ENCODE peak calls at places on chromosomes 7 and 10, in seven cellular contexts. Y, S, W, M, T, A and O are unnamed samples.

GRCh38 chr7:25894902-25895791 is 256.9 kb upstream of the NFE2L3 start:
- DNase-seq in M (no peak), A (peak), W (peak), T (peak), S (peak), Y (peak), O (peak)

GRCh38 chr7:114806590-114807167 is 115.2 kb upstream of the MDFIC start:
- DNase-seq in M (no peak), S (no peak), Y (no peak), W (no peak), T (no peak), A (no peak), O (no peak)

GRCh38 chr7:80428161-80429054 is 83.5 kb downstream of the GNAT3 start:
- DNase-seq in Y (no peak), W (peak), T (no peak), M (peak), S (no peak), A (peak), O (no peak)

GRCh38 chr7:90720970-90721768 is 125.0 kb downstream of the CDK14 start:
- DNase-seq in M (no peak), W (no peak), T (peak), Y (no peak), A (no peak), S (no peak), O (no peak)

GRCh38 chr7:44398506-44398905 is 73.1 kb upstream of the CAMK2B start:
- DNase-seq in A (no peak), S (no peak), T (no peak), W (peak), Y (no peak), M (no peak), O (no peak)

GRCh38 chr7:151063212-151063561 is 3.8 kb downstream of the SLC4A2 start:
- DNase-seq in Y (no peak), M (no peak), S (no peak), A (no peak), T (no peak), W (no peak), O (no peak)

GRCh38 chr7:32415519-32415918 is 74.7 kb downstream of the LSM5 start:
- DNase-seq in T (no peak), M (no peak), S (no peak), W (no peak), Y (no peak), A (peak), O (no peak)

GRCh38 chr7:137983308-137984008 is 18.4 kb downstream of the CREB3L2 start:
- DNase-seq in T (no peak), M (no peak), W (peak), Y (no peak), S (no peak), A (no peak), O (no peak)

GRCh38 chr10:47104101-47104707 is 193.0 kb downstream of the PTPN20 start:
- DNase-seq in T (no peak), W (no peak), S (no peak), A (no peak), Y (no peak), M (no peak), O (no peak)

GRCh38 chr7:140028311-140028710 is 34.4 kb downstream of the PARP12 start:
- DNase-seq in S (no peak), Y (no peak), W (no peak), M (no peak), T (no peak), A (no peak), O (no peak)

GRCh38 chr10:11154333-11154732 is 136.7 kb downstream of the CELF2 start:
- DNase-seq in A (no peak), M (no peak), Y (no peak), S (no peak), W (no peak), T (no peak), O (no peak)

GRCh38 chr7:70770154-70770553 is 361.8 kb upstream of the GALNT17 start:
- DNase-seq in Y (no peak), T (no peak), M (no peak), W (no peak), S (no peak), A (no peak), O (no peak)

GRCh38 chr10:29957887-29958330 is 101.5 kb downstream of the JCAD start:
- DNase-seq in S (no peak), M (no peak), Y (no peak), T (no peak), A (no peak), W (peak), O (peak)

GRCh38 chr10:62492012-62492869 is 118.1 kb downstream of the ZNF365 start:
- DNase-seq in W (no peak), M (peak), T (no peak), A (peak), S (no peak), Y (no peak), O (no peak)

GRCh38 chr7:101363734-101364374 is 1.2 kb downstream of the COL26A1 start:
- DNase-seq in W (peak), T (no peak), Y (peak), M (peak), S (peak), A (peak), O (peak)

GRCh38 chr7:151139071-151139521 is 28.4 kb downstream of the GBX1 start:
- DNase-seq in A (no peak), Y (no peak), T (no peak), S (no peak), W (no peak), M (no peak), O (no peak)

GRCh38 chr10:21078410-21079329 is 181.6 kb upstream of the NEBL start:
- DNase-seq in T (peak), M (peak), Y (no peak), S (peak), W (peak), A (peak), O (peak)

GRCh38 chr10:28798428-28798955 is 121.2 kb downstream of the BAMBI start:
- DNase-seq in T (no peak), W (no peak), Y (no peak), M (no peak), S (no peak), A (no peak), O (no peak)

GRCh38 chr10:28798964-28799363 is 121.6 kb downstream of the BAMBI start:
- DNase-seq in W (no peak), T (no peak), S (no peak), A (no peak), M (no peak), Y (no peak), O (no peak)

GRCh38 chr10:28801869-28802268 is 124.5 kb downstream of the BAMBI start:
- DNase-seq in Y (no peak), W (no peak), S (no peak), T (no peak), A (no peak), M (no peak), O (no peak)

GRCh38 chr10:28800144-28800543 is 122.8 kb downstream of the BAMBI start:
- DNase-seq in W (no peak), T (peak), M (no peak), Y (no peak), S (no peak), A (no peak), O (no peak)

GRCh38 chr10:28801247-28801646 is 123.9 kb downstream of the BAMBI start:
- DNase-seq in M (no peak), W (no peak), S (no peak), A (no peak), T (no peak), Y (no peak), O (no peak)
- TF ChIP-seq CTCF in M (no peak), W (no peak), S (no peak), A (no peak), T (no peak), Y (no peak), O (no peak)

GRCh38 chr7:131688738-131689661 is 132.6 kb upstream of the PODXL start:
- DNase-seq in M (peak), A (peak), S (peak), T (peak), Y (peak), W (peak), O (peak)
- TF ChIP-seq CTCF in M (peak), A (peak), S (peak), T (peak), Y (peak), W (peak), O (peak)

DNA sequence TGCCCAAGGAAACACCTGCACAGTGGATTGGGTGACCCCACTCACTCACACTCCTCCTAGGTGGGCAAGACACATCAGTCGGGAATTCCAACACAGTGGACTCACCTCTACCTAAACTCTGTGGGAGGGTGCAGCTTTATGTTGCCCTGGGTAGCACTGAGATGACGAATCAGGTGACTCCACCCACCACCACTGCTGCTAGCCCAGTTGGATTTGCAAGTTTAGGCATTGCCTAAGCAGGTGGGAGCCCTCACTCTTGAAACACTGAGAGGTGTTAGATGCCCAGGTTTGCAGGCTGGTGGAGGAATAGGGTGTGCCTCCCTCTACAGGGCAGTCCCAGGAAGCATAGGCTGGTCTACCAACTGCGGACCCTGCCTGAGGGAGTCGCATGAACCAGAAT is 708.9 kb downstream of the POM121L12 start:
- DNase-seq in A (no peak), W (no peak), M (peak), Y (no peak), T (no peak), S (no peak), O (no peak)
- TF ChIP-seq CTCF in A (no peak), W (no peak), M (no peak), Y (no peak), T (no peak), S (no peak), O (no peak)

GRCh38 chr7:66114743-66115727 is at the start of gene CRCP:
- DNase-seq in M (peak), W (peak), A (peak), Y (peak), T (no peak), S (peak), O (peak)
- TF ChIP-seq CTCF in M (peak), W (no peak), A (no peak), Y (peak), T (peak), S (no peak), O (no peak)

GRCh38 chr7:134442441-134443220 is 16.3 kb downstream of the AKR1B1 start:
- DNase-seq in Y (no peak), W (no peak), M (no peak), A (no peak), S (no peak), T (no peak), O (no peak)

GRCh38 chr7:134443396-134444070 is 15.4 kb downstream of the AKR1B1 start:
- DNase-seq in Y (no peak), A (no peak), T (no peak), S (no peak), W (no peak), M (peak), O (no peak)

GRCh38 chr7:134440476-134440875 is 18.4 kb downstream of the AKR1B1 start:
- DNase-seq in S (no peak), A (no peak), T (no peak), M (no peak), W (no peak), Y (no peak), O (no peak)

GRCh38 chr7:134440067-134440466 is 18.8 kb downstream of the AKR1B1 start:
- DNase-seq in M (no peak), W (no peak), S (no peak), T (no peak), A (no peak), Y (no peak), O (no peak)

DNA sequence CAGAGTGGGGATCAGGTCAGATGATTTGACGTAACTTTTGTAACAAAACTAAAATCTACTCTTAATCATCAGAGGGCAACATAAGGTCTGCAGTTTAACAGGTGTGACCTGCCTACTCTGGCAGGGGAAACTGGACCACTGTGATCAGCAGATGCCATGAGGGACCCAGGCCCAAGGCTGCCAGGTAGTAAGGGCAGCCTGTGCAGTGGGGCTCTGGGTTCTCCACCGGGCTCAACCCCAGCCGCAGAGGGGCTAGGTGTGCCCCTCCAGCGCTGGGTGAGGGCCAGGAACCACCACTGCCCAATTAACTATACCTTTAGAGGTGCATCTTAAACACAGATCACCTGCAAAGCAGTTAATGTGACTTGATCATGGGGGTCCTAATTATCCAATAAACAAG is 17.6 kb downstream of the AKR1B1 start:
- DNase-seq in Y (no peak), A (no peak), T (no peak), W (no peak), S (no peak), M (no peak), O (no peak)
- TF ChIP-seq CTCF in Y (no peak), A (no peak), T (no peak), W (no peak), S (no peak), M (no peak), O (no peak)

DNA sequence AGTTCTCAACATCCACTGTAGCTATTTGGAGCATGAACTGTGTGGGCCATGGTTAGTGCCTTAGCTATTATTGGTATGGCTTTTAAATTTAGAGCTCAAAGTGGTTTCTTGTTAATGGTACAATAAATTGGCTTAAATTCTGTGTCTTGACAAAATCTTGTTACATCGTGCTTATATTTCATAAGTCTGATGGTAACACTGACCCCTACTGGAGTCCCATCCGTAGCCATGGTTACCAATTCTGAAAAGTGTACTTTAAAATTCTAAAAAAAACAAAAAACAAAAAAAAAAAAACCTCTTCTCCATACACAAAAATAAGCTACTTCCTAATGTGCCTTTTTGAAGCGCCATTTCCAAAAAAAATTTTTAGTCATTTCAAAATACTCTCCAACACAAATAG is 6.4 kb upstream of the RPP30 start:
- DNase-seq in T (no peak), S (no peak), A (no peak), Y (no peak), W (no peak), M (no peak), O (no peak)
- TF ChIP-seq CTCF in T (peak), S (no peak), A (peak), Y (no peak), W (no peak), M (peak), O (no peak)

DNA sequence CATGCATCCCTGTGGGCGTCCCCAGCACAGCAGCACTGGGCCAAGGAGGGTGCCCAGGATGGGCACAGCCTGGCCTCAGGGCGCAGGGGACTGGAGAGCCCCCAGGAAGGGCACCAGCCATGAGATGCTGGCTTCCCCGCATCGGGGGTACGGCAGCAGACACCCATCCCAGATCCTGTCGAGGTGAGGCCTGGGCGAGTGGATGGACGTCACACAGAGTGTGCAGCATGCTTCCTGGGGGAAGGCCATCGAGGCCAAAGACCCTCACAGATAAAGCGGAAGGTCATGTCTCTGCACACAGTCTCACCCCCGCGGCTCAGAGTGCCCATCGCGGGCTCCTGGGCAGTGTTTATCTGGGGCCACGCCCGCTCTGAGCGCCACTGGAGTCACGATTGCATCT is 18.8 kb downstream of the ADGRA1 start:
- DNase-seq in T (no peak), A (no peak), M (no peak), W (no peak), Y (no peak), S (no peak), O (no peak)
- TF ChIP-seq CTCF in T (no peak), A (no peak), M (no peak), W (no peak), Y (no peak), S (no peak), O (no peak)

GRCh38 chr10:128386231-128386630 is 260.0 kb upstream of the MKI67 start:
- DNase-seq in T (no peak), S (no peak), Y (no peak), W (no peak), M (no peak), A (no peak), O (peak)
- TF ChIP-seq CTCF in T (no peak), S (no peak), Y (no peak), W (no peak), M (no peak), A (no peak), O (no peak)

GRCh38 chr7:37352974-37353948 is 95.4 kb downstream of the ELMO1 start:
- DNase-seq in A (peak), T (no peak), S (no peak), Y (peak), M (no peak), W (no peak), O (no peak)
- TF ChIP-seq CTCF in A (peak), T (no peak), S (no peak), Y (peak), M (no peak), W (no peak), O (peak)